ENCODE peak calls at places on chromosomes 7 and 10, in five cellular contexts. J is fibroblast of the conjunctiva, R is epithelial cell of prostate, D is T1000, L is germinal center. C is an unnamed sample.

GRCh38 chr10:67602268-67602950 is 93.6 kb downstream of the CTNNA3 start:
- DNase-seq in L (no peak), D (no peak), J (peak; percentile 67), R (no peak), C (no peak)

GRCh38 chr7:92790987-92791386 is 45.4 kb downstream of the CDK6 start:
- DNase-seq in R (no peak), D (no peak), L (no peak), J (no peak), C (no peak)

GRCh38 chr7:47507514-47507913 is 74.4 kb downstream of the TNS3 start:
- DNase-seq in J (no peak), L (no peak), D (no peak), R (no peak), C (no peak)

GRCh38 chr10:97333601-97334369 is 744 bp downstream of the FRAT2 start:
- DNase-seq in J (no peak), L (peak; percentile 46), R (no peak), D (no peak), C (peak; percentile 70)

GRCh38 chr7:13792208-13792607 is 197.3 kb downstream of the ETV1 start:
- DNase-seq in L (no peak), R (no peak), D (no peak), J (no peak), C (no peak)

GRCh38 chr10:43404675-43405221 is 4.2 kb downstream of the HNRNPF start:
- DNase-seq in L (no peak), R (no peak), D (no peak), J (no peak), C (no peak)

GRCh38 chr7:18762189-18762588 is 266.6 kb downstream of the HDAC9 start:
- DNase-seq in D (no peak), R (no peak), J (peak; percentile 47), L (no peak), C (no peak)

GRCh38 chr7:22879285-22879684 is 56.6 kb upstream of the TOMM7 start:
- DNase-seq in J (no peak), R (no peak), D (no peak), L (no peak), C (no peak)

GRCh38 chr7:96547371-96547811 is 162.3 kb downstream of the SEM1 start:
- DNase-seq in D (no peak), R (no peak), J (no peak), L (no peak), C (no peak)

GRCh38 chr7:101740981-101741725 is 76.3 kb upstream of the CUX1 start:
- DNase-seq in D (no peak), L (peak; percentile 38), J (no peak), R (no peak), C (no peak)

GRCh38 chr7:1920266-1920681 is 250.2 kb downstream of the ELFN1 start:
- DNase-seq in D (no peak), L (peak; percentile 68), R (no peak), J (no peak), C (peak; percentile 37)

GRCh38 chr10:113961261-113961938 is 82.3 kb upstream of the ADRB1 start:
- DNase-seq in L (no peak), R (no peak), J (no peak), D (no peak), C (peak; percentile 54)

GRCh38 chr7:12754179-12754578 is 66.7 kb downstream of the ARL4A start:
- DNase-seq in L (no peak), R (no peak), D (no peak), J (no peak), C (no peak)

GRCh38 chr10:50605280-50606270 is 18.2 kb downstream of the SGMS1 start:
- DNase-seq in D (peak; percentile 36), J (peak; percentile 91), R (peak; percentile 84), L (no peak), C (peak; percentile 20)

GRCh38 chr10:132319853-132320669 is 11.9 kb upstream of the LRRC27 start:
- DNase-seq in D (peak; percentile 46), J (peak; percentile 76), R (peak; percentile 41), L (no peak), C (peak; percentile 75)

GRCh38 chr7:1670894-1671875 is 1.1 kb downstream of the ELFN1 start:
- DNase-seq in R (no peak), L (no peak), J (no peak), D (no peak), C (no peak)

GRCh38 chr7:108079291-108080057 is 50.7 kb downstream of the LAMB4 start:
- DNase-seq in D (no peak), R (no peak), J (peak; percentile 90), L (no peak), C (no peak)

GRCh38 chr10:102371295-102371694 is 24.2 kb upstream of the NFKB2 start:
- DNase-seq in L (no peak), D (no peak), R (no peak), J (no peak), C (no peak)

GRCh38 chr10:111076191-111076681 is 593 bp upstream of the ADRA2A start:
- DNase-seq in L (peak; percentile 50), R (no peak), D (no peak), J (peak; percentile 13), C (no peak)